ENCODE peak calls at places on chromosomes 16 and 17, in nine cellular contexts. Z is ovary, O is fibroblast of the aortic adventitia, I is astrocyte of the spinal cord, R is OCI-LY7, C is fibroblast of pulmonary artery, W is A549, L is heart right ventricle, D is AG09309. S is an unnamed sample.

GRCh38 chr17:35849469-35850348 is 19.0 kb downstream of the HEATR9 start:
- DNase-seq in Z (no peak), O (peak; percentile 83), I (peak; percentile 70), R (peak; percentile 67), C (peak; percentile 90), W (peak; percentile 67), L (peak; percentile 38), D (peak; percentile 34), S (no peak)

GRCh38 chr17:27590864-27591263 is 40.1 kb upstream of the LGALS9 start:
- DNase-seq in Z (no peak), O (no peak), I (no peak), R (no peak), C (no peak), W (no peak), L (no peak), D (no peak), S (no peak)

GRCh38 chr17:82178499-82179290 is 33.9 kb downstream of the CCDC57 start:
- DNase-seq in Z (no peak), O (no peak), I (no peak), R (no peak), C (no peak), W (no peak), L (no peak), D (no peak), S (peak; percentile 59)

GRCh38 chr17:8818654-8819330 is 19.6 kb upstream of the MFSD6L start:
- DNase-seq in Z (no peak), O (no peak), I (no peak), R (no peak), C (no peak), W (no peak), L (no peak), D (no peak), S (no peak)

GRCh38 chr17:30517786-30518185 is 40.6 kb downstream of the GOSR1 start:
- DNase-seq in Z (no peak), O (peak; percentile 19), I (no peak), R (no peak), C (no peak), W (no peak), L (no peak), D (no peak), S (no peak)

GRCh38 chr16:73054732-73055481 is 7.0 kb upstream of the ZFHX3 start:
- DNase-seq in Z (no peak), O (peak; percentile 90), I (peak; percentile 70), R (peak; percentile 11), C (peak; percentile 58), W (no peak), L (no peak), D (no peak), S (no peak)

GRCh38 chr16:12902511-12903324 is 1.3 kb downstream of the SHISA9 start:
- DNase-seq in Z (no peak), O (no peak), I (no peak), R (no peak), C (no peak), W (no peak), L (no peak), D (no peak), S (no peak)

GRCh38 chr17:58577696-58578095 is 63.3 kb upstream of the MTMR4 start:
- DNase-seq in Z (peak; percentile 47), O (peak; percentile 54), I (peak; percentile 19), R (peak; percentile 79), C (peak; percentile 71), W (peak; percentile 53), L (peak; percentile 43), D (peak; percentile 4), S (peak; percentile 36)

GRCh38 chr16:12215302-12216105 is 239.0 kb downstream of the SNX29 start:
- DNase-seq in Z (no peak), O (no peak), I (no peak), R (peak; percentile 59), C (no peak), W (no peak), L (no peak), D (no peak), S (no peak)

GRCh38 chr17:8371786-8372185 is 4.7 kb downstream of the KRABD2 start:
- DNase-seq in Z (no peak), O (no peak), I (no peak), R (no peak), C (no peak), W (no peak), L (no peak), D (no peak), S (no peak)

GRCh38 chr16:66519482-66519881 is 30.4 kb downstream of the TK2 start:
- DNase-seq in Z (no peak), O (no peak), I (no peak), R (no peak), C (no peak), W (no peak), L (no peak), D (no peak), S (no peak)

GRCh38 chr17:65774787-65775186 is 213.3 kb upstream of the AXIN2 start:
- DNase-seq in Z (no peak), O (no peak), I (no peak), R (no peak), C (no peak), W (no peak), L (no peak), D (no peak), S (no peak)

GRCh38 chr16:28140788-28141618 is 70.8 kb downstream of the XPO6 start:
- DNase-seq in Z (no peak), O (no peak), I (no peak), R (peak; percentile 80), C (peak; percentile 47), W (no peak), L (peak; percentile 13), D (no peak), S (no peak)

DNA sequence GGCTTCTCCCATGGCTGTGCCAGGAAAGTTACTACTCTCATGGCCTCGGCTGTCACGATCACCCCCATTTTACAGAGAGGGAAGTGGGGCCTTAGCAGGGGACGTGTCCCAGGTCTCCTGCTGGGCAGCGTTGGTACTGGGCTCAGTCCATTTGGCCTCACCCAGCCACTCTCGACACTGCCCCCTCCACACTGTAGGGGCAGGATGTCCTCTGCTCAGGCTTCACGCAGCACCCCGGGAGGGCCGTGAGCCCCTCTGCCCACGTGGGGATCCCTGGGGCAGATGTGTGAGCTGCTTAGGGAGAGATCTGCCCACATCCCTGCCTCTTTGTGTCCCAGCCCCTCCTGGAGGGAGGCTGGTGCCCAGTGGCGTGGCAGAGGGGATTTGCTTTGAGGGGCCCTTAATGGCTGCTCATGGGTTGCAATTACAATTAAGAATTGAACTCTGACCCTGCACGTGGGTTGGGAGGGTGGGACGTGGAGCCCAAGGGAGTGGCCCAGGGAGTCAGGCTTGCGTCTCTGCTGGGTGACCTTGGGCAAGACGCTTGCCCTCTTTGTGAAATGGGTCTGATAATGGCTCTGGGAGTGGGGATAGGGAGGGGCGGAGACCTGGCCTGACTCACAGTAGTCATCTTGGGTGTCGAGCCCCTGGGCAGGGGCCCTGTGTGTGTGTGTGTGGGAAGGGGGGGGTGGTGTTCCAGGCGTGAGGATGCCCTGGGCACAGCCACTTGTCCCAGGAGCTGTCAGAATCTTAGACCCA is 2.3 kb upstream of the KCNJ12 start:
- DNase-seq in Z (no peak), O (no peak), I (no peak), R (no peak), C (no peak), W (no peak), L (no peak), D (no peak), S (peak; percentile 49)
- TF ChIP-seq CTCF in Z (no peak), O (no peak), I (no peak), R (no peak), C (no peak), W (no peak), L (no peak), D (no peak), S (no peak)

DNA sequence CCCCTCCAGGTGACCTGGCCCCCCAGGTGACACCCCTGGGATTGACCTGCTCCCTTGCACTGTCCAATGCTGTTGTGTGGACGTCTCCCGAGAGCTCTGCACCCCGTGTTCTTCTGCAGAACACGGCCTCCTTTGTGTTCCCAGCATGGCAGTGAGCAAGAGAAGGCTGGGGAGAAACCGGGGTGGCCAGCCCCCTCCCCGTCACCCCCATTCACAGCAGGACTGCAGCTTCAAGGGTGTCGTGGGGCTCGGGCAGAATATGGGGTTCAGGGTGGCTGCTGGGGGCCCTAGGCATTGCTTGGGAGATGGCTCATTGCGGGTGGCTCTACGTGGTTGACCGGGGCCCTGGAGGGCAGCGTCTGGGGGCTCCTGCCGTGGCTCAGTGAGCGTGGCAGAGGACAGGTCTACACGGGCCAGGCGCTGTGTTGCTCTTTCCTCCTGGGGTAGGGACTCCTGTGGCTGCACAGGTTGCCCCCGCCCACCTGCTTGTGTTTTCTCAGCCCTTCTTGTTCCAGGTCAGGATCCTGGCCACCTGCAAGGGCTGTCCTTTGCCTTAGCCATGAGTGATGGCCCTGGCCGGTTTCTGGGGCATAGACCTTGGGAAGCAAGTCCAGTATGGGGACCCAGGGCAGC is 12.5 kb downstream of the GSE1 start:
- DNase-seq in Z (no peak), O (no peak), I (no peak), R (no peak), C (no peak), W (no peak), L (no peak), D (no peak), S (no peak)
- TF ChIP-seq CTCF in Z (no peak), O (no peak), I (no peak), R (no peak), C (no peak), W (no peak), L (no peak), D (no peak), S (no peak)

DNA sequence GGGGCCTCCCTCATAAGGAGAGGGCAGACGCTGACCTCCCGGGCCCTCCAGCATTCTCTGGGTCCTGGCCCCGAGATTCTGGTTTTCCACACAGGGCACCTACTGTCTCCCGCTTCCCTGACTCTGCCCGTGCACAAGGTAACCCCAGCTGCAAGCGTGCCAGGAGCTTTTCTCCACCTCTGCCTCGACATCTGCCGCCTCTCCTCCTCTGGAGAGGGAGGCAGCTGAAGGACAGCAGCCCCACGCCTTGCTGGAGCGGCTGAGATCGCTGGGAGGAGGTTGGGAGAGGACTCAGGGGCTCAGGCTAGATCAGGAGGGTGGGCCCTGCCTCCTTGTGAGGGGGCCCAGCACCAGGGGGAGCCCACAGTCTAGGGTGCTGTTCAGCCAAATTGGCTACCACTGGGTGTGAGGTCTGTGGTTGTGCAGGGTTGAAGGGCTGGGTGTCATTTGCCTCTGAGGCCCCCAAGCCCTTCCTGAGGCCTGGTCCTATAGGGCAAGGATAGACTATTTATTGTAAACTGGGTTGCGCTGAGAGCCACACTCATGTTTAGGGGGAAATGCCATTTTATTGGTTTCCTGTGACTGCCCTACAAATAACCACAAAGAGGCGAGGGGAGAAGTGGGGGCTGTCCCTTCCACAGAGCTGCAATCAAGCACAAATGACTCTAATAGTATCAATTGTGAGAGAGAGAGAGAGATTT is 3.4 kb upstream of the ZCCHC14 start:
- DNase-seq in Z (no peak), O (no peak), I (no peak), R (no peak), C (no peak), W (no peak), L (no peak), D (no peak), S (no peak)
- TF ChIP-seq CTCF in Z (no peak), O (no peak), I (no peak), R (peak; percentile 26), C (no peak), W (no peak), L (no peak), D (no peak), S (no peak)

DNA sequence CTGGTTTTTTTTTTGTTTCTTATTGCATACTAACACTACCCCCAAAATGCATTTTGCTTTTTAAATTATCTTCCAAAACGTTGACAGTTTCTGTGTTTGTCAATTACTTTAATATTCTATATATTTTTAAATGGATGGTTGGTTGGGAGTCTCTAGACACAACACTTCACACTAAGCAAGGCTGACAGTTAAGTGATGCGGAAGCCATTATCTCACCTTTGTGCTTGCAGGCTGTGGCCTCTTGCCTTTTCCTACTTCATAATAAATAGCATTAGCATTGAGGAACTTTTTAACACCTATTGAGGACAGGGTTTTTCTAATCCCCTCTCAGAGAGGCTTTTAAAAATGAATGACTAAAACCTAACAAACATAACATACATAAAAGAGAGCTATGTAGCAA is 280.8 kb upstream of the TBX2 start:
- DNase-seq in Z (no peak), O (no peak), I (no peak), R (no peak), C (no peak), W (no peak), L (no peak), D (no peak), S (no peak)
- TF ChIP-seq CTCF in Z (no peak), O (no peak), I (no peak), R (no peak), C (no peak), W (no peak), L (no peak), D (no peak), S (no peak)